ENCODE peak calls at places on chromosome 10, in eight cellular contexts. U, S, C, Z, V, L, F and J are unnamed samples. For H3K36me3, the result is how much of the 10 kb centered on the place peaks cover.

GRCh38 chr10:74171625-74172024 is 20.6 kb downstream of the ADK start:
- DNase-seq in U (no peak), S (no peak), C (no peak), Z (no peak), V (no peak), L (no peak), F (no peak), J (no peak)

GRCh38 chr10:102629661-102630614 is 14.3 kb upstream of the TRIM8 start:
- DNase-seq in U (no peak), S (peak), C (no peak), Z (no peak), V (peak), L (no peak), F (no peak), J (peak)

GRCh38 chr10:113362645-113363091 is 190.2 kb upstream of the HABP2 start:
- DNase-seq in U (no peak), S (peak), C (no peak), Z (no peak), V (no peak), L (peak), F (no peak), J (no peak)

GRCh38 chr10:127813290-127813689 is 76.3 kb downstream of the FOXI2 start:
- DNase-seq in U (no peak), S (no peak), C (no peak), Z (no peak), V (no peak), L (no peak), F (no peak), J (no peak)

GRCh38 chr10:57468886-57469432 is 798.7 kb downstream of the IPMK start:
- DNase-seq in U (no peak), S (no peak), C (no peak), Z (no peak), V (no peak), L (no peak), F (no peak), J (no peak)

GRCh38 chr10:117439243-117439912 is 64.1 kb upstream of the PDZD8 start:
- DNase-seq in U (no peak), S (peak), C (no peak), Z (no peak), V (no peak), L (no peak), F (no peak), J (no peak)

GRCh38 chr10:50469778-50470193 is 154.0 kb downstream of the SGMS1 start:
- DNase-seq in U (no peak), S (no peak), C (no peak), Z (no peak), V (no peak), L (peak), F (no peak), J (no peak)

GRCh38 chr10:132443605-132443997 is 46.6 kb downstream of the PWWP2B start:
- DNase-seq in U (peak), S (no peak), C (peak), Z (no peak), V (peak), L (no peak), F (no peak), J (peak)

GRCh38 chr10:33216661-33217427 is 117.6 kb downstream of the NRP1 start:
- DNase-seq in U (no peak), S (peak), C (no peak), Z (no peak), V (no peak), L (no peak), F (no peak), J (no peak)

GRCh38 chr10:47025540-47026300 is 114.5 kb downstream of the PTPN20 start:
- DNase-seq in U (no peak), S (no peak), C (no peak), Z (no peak), V (peak), L (no peak), F (peak), J (no peak)

GRCh38 chr10:29616542-29616941 is 18.2 kb downstream of the SVIL start:
- DNase-seq in U (no peak), S (no peak), C (no peak), Z (no peak), V (no peak), L (peak), F (no peak), J (no peak)

GRCh38 chr10:33005322-33006282 is 47.6 kb upstream of the ITGB1 start:
- DNase-seq in U (peak), S (peak), C (no peak), Z (no peak), V (peak), L (peak), F (peak), J (peak)

GRCh38 chr10:68666280-68666760 is 54.7 kb upstream of the CCAR1 start:
- DNase-seq in U (no peak), S (peak), C (no peak), Z (no peak), V (no peak), L (no peak), F (no peak), J (no peak)

GRCh38 chr10:31590023-31590800 is 271.2 kb downstream of the ZEB1 start:
- DNase-seq in U (no peak), S (no peak), C (no peak), Z (no peak), V (no peak), L (no peak), F (no peak), J (no peak)

GRCh38 chr10:63698815-63699205 is 177.6 kb downstream of the REEP3 start:
- DNase-seq in U (no peak), S (no peak), C (no peak), Z (no peak), V (no peak), L (no peak), F (no peak), J (no peak)

GRCh38 chr10:93032809-93033137 is 27.8 kb upstream of the CYP26C1 start:
- DNase-seq in U (no peak), S (no peak), C (no peak), Z (no peak), V (no peak), L (no peak), F (no peak), J (no peak)

GRCh38 chr10:4501306-4501705 is 324.7 kb upstream of the AKR1E2 start:
- DNase-seq in U (no peak), S (no peak), C (no peak), Z (no peak), V (no peak), L (no peak), F (no peak), J (no peak)

GRCh38 chr10:11851910-11852309 is 28.8 kb downstream of the PROSER2 start:
- DNase-seq in U (no peak), S (no peak), C (no peak), Z (peak), V (no peak), L (no peak), F (no peak), J (no peak)

GRCh38 chr10:454860-455259 is 234.6 kb downstream of the DIP2C start:
- DNase-seq in U (no peak), S (peak), C (no peak), Z (no peak), V (no peak), L (no peak), F (peak), J (peak)

GRCh38 chr10:107544706-107545520 is 380.4 kb upstream of the SORCS1 start:
- DNase-seq in U (no peak), S (peak), C (no peak), Z (no peak), V (no peak), L (no peak), F (no peak), J (no peak)

GRCh38 chr10:84743483-84743882 is 415.1 kb downstream of the CCSER2 start:
- DNase-seq in U (no peak), S (no peak), C (no peak), Z (no peak), V (no peak), L (no peak), F (no peak), J (no peak)

GRCh38 chr10:84739641-84740040 is 411.3 kb downstream of the CCSER2 start:
- DNase-seq in U (no peak), S (no peak), C (no peak), Z (no peak), V (no peak), L (no peak), F (no peak), J (no peak)
- H3K36me3 ChIP-seq in U (under half), S (under half), C (under half), Z (under half), V (under half), L (under half), F (under half), J (under half)

DNA sequence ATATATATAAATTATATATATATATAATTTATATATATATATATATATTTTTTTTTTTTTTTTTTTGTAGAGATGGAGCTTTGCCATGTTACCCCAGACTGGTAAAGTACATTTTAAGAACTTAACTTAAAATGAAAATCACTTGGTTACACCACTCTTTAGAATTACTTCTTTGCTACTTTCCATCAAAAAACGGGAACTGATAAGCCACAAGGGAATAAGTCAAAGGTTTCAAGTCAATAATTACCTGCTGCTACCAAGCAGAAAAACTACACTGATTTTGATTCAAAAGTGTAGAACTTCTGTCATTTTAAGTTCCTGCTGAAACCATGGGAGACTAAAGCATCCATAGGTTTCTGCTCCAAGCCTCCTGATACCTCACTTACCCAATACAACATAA is 12.2 kb downstream of the PPA1 start:
- DNase-seq in U (no peak), S (no peak), C (no peak), Z (no peak), V (no peak), L (no peak), F (no peak), J (no peak)
- H3K4me3 ChIP-seq in U (no peak), S (no peak), C (no peak), Z (no peak), V (no peak), L (no peak), F (no peak), J (no peak)

DNA sequence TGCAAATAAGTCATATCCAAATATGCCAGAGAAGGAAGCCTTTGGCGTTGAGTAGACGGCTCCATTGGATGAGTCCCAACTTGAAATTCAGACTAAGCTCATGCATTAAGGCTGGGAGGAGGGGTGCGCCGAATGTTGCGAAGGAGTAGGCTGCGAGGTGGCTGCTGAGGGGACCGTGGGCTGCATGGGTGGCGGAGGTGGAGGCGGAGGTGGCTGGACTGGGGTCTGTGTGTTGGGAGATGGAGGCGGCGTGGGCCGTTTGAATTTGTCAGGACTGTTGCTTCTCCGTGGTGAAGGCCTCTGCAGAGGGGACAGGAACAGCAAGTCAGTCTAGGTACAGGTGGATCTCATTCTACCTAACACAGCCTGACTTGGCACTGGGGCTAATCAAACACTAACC is 39.6 kb upstream of the MRLN start:
- DNase-seq in U (no peak), S (no peak), C (no peak), Z (no peak), V (no peak), L (no peak), F (no peak), J (peak)
- H3K36me3 ChIP-seq in U (under half), S (under half), C (under half), Z (half or more), V (half or more), L (under half), F (half or more), J (under half)

GRCh38 chr10:61452655-61453641 is at the start of gene TMEM26:
- DNase-seq in U (no peak), S (no peak), C (no peak), Z (peak), V (peak), L (peak), F (no peak), J (peak)
- H3K4me3 ChIP-seq in U (no peak), S (no peak), C (no peak), Z (peak), V (peak), L (peak), F (peak), J (peak)

GRCh38 chr10:122632561-122632960 is 67.1 kb downstream of the C10orf120 start:
- DNase-seq in U (no peak), S (no peak), C (no peak), Z (no peak), V (no peak), L (no peak), F (no peak), J (no peak)
- H3K36me3 ChIP-seq in U (under half), S (under half), C (under half), Z (under half), V (under half), L (under half), F (under half), J (under half)

GRCh38 chr10:54234832-54235231 is 566.2 kb downstream of the PCDH15 start:
- DNase-seq in U (no peak), S (no peak), C (no peak), Z (no peak), V (no peak), L (no peak), F (no peak), J (no peak)
- H3K4me3 ChIP-seq in U (no peak), S (no peak), C (no peak), Z (no peak), V (no peak), L (no peak), F (no peak), J (no peak)

GRCh38 chr10:128885573-128886555 is 581.2 kb upstream of the MGMT start:
- DNase-seq in U (no peak), S (no peak), C (no peak), Z (no peak), V (no peak), L (no peak), F (no peak), J (no peak)
- H3K36me3 ChIP-seq in U (under half), S (under half), C (under half), Z (under half), V (under half), L (under half), F (under half), J (under half)

GRCh38 chr10:97185326-97186058 is at the start of gene SLIT1:
- DNase-seq in U (no peak), S (no peak), C (no peak), Z (peak), V (no peak), L (no peak), F (no peak), J (peak)
- H3K4me3 ChIP-seq in U (no peak), S (no peak), C (no peak), Z (no peak), V (no peak), L (no peak), F (peak), J (no peak)